ENCODE peak calls at places on chromosomes 16 and 17, in nine cellular contexts. C is activated CD4-positive, alpha-beta T cell treated with anti-CD3 and anti-CD28 coated beads, Interleukin-2, amount 50 U/mL, for 1 hour; T is spleen; F is activated CD4-positive, alpha-beta memory T cell treated with anti-CD3 and anti-CD28 coated beads, Interleukin-2, amount 10 ng/mL, durations not matched to agents 7 days and 5 days; V is AG09309; W is astrocyte of the spinal cord; Q is nucleus accumbens; D is T-helper 1 cell; S is endothelial cell. I is an unnamed sample.

GRCh38 chr17:81164464-81165245 is 652 bp upstream of the PVALEF start:
- DNase-seq in C (no peak), T (no peak), F (no peak), V (no peak), W (no peak), Q (peak), D (no peak), S (no peak), I (no peak)

GRCh38 chr17:2040942-2041560 is 771 bp upstream of the OVCA2 start:
- DNase-seq in C (no peak), T (peak), F (no peak), V (no peak), W (no peak), Q (no peak), D (no peak), S (no peak), I (no peak)

GRCh38 chr17:68706351-68706750 is 105.2 kb upstream of the FAM20A start:
- DNase-seq in C (no peak), T (no peak), F (no peak), V (no peak), W (no peak), Q (no peak), D (no peak), S (no peak), I (no peak)

GRCh38 chr17:40645932-40646331 is 1.7 kb downstream of the SMARCE1 start:
- DNase-seq in C (no peak), T (no peak), F (no peak), V (no peak), W (no peak), Q (no peak), D (no peak), S (no peak), I (no peak)

GRCh38 chr17:82287849-82288601 is 14.5 kb upstream of the CSNK1D start:
- DNase-seq in C (no peak), T (no peak), F (no peak), V (no peak), W (peak), Q (no peak), D (no peak), S (no peak), I (no peak)

GRCh38 chr16:89808453-89808939 is 8.0 kb downstream of the FANCA start:
- DNase-seq in C (no peak), T (no peak), F (no peak), V (no peak), W (no peak), Q (no peak), D (no peak), S (no peak), I (no peak)

GRCh38 chr17:33260638-33261037 is 32.5 kb downstream of the ASIC2 start:
- DNase-seq in C (no peak), T (no peak), F (no peak), V (no peak), W (no peak), Q (no peak), D (no peak), S (no peak), I (no peak)

GRCh38 chr16:89219365-89219764 is 1.9 kb downstream of the ZNF778 start:
- DNase-seq in C (no peak), T (no peak), F (no peak), V (no peak), W (no peak), Q (no peak), D (no peak), S (peak), I (no peak)

GRCh38 chr16:85759136-85759535 is 8.2 kb upstream of the C16orf74 start:
- DNase-seq in C (no peak), T (peak), F (no peak), V (no peak), W (no peak), Q (no peak), D (no peak), S (no peak), I (peak)

GRCh38 chr16:85903576-85903975 is 4.6 kb downstream of the IRF8 start:
- DNase-seq in C (no peak), T (peak), F (no peak), V (no peak), W (no peak), Q (no peak), D (no peak), S (no peak), I (peak)

GRCh38 chr16:3587547-3588110 is 10.4 kb upstream of the NLRC3 start:
- DNase-seq in C (no peak), T (no peak), F (no peak), V (no peak), W (no peak), Q (no peak), D (no peak), S (no peak), I (peak)

GRCh38 chr17:18141210-18141803 is 32.8 kb downstream of the MYO15A start:
- DNase-seq in C (peak), T (no peak), F (peak), V (peak), W (peak), Q (no peak), D (peak), S (peak), I (peak)

GRCh38 chr16:12303649-12304048 is 327.1 kb downstream of the SNX29 start:
- DNase-seq in C (no peak), T (no peak), F (no peak), V (no peak), W (no peak), Q (no peak), D (no peak), S (no peak), I (no peak)

I was measured in germinal center.